ENCODE peak calls at places on chromosomes 12 and 14, in eight cellular contexts. T, F, U, Q, M, P, I and X are unnamed samples.

GRCh38 chr14:99207456-99207855 is 64.5 kb downstream of the BCL11B start:
- DNase-seq in P (no peak), F (no peak), U (no peak), M (no peak), T (no peak), I (no peak), Q (no peak), X (no peak)

GRCh38 chr14:93959239-93960107 is 16.9 kb downstream of the ASB2 start:
- DNase-seq in M (peak; percentile 42), Q (peak; percentile 91), T (peak; percentile 64), P (peak; percentile 98), I (peak; percentile 97), F (no peak), U (peak; percentile 28), X (peak; percentile 93)

GRCh38 chr14:98163285-98163741 is 1108.7 kb downstream of the BCL11B start:
- DNase-seq in U (no peak), M (no peak), I (no peak), T (no peak), Q (no peak), F (no peak), P (no peak), X (no peak)

GRCh38 chr14:102914474-102915291 is 7.8 kb upstream of the AMN start:
- DNase-seq in U (no peak), P (no peak), M (no peak), F (no peak), Q (peak; percentile 55), T (no peak), I (no peak), X (no peak)

GRCh38 chr14:79369359-79370332 is 841.7 kb downstream of the DIO2 start:
- DNase-seq in Q (no peak), T (no peak), M (peak; percentile 79), U (no peak), P (no peak), F (no peak), I (peak; percentile 92), X (no peak)

GRCh38 chr12:106274575-106275081 is 26.8 kb upstream of the CKAP4 start:
- DNase-seq in T (no peak), P (no peak), Q (no peak), U (no peak), I (no peak), F (no peak), M (no peak), X (no peak)

GRCh38 chr12:65461017-65461416 is 182.5 kb downstream of the MSRB3 start:
- DNase-seq in F (no peak), T (no peak), Q (no peak), U (no peak), M (no peak), P (no peak), I (no peak), X (no peak)

GRCh38 chr14:104149617-104150141 is 11.3 kb downstream of the KIF26A start:
- DNase-seq in I (no peak), T (no peak), Q (no peak), P (peak; percentile 67), U (peak; percentile 55), F (peak; percentile 71), M (peak; percentile 43), X (no peak)

GRCh38 chr14:54175298-54175942 is 218.8 kb upstream of the BMP4 start:
- DNase-seq in F (peak; percentile 77), U (peak; percentile 74), T (peak; percentile 75), I (peak; percentile 77), P (peak; percentile 66), Q (peak; percentile 43), M (peak; percentile 61), X (peak; percentile 44)

GRCh38 chr12:32988982-32989381 is 92.4 kb upstream of the PKP2 start:
- DNase-seq in M (no peak), U (no peak), P (no peak), I (peak; percentile 14), F (no peak), T (no peak), Q (no peak), X (no peak)

GRCh38 chr14:49970474-49971147 is 77.7 kb downstream of the ARF6 start:
- DNase-seq in I (no peak), M (no peak), F (no peak), Q (no peak), P (peak; percentile 28), T (no peak), U (no peak), X (no peak)

GRCh38 chr12:50934371-50934851 is 17.9 kb upstream of the HIGD1C start:
- DNase-seq in I (peak; percentile 30), U (no peak), Q (no peak), M (no peak), P (no peak), T (no peak), F (no peak), X (no peak)

GRCh38 chr12:95544756-95545155 is 6.5 kb downstream of the USP44 start:
- DNase-seq in I (no peak), T (no peak), P (no peak), Q (no peak), M (no peak), F (no peak), U (no peak), X (no peak)

GRCh38 chr14:36279306-36280244 is 40.9 kb downstream of the MBIP start:
- DNase-seq in F (no peak), M (no peak), I (peak; percentile 79), T (no peak), U (no peak), Q (no peak), P (no peak), X (no peak)

GRCh38 chr12:98483621-98484455 is 31.6 kb upstream of the TMPO start:
- DNase-seq in M (no peak), Q (no peak), P (no peak), I (no peak), F (no peak), U (no peak), T (no peak), X (no peak)

GRCh38 chr12:66149702-66150398 is 19.3 kb upstream of the LLPH start:
- DNase-seq in U (no peak), I (peak; percentile 12), F (no peak), Q (no peak), T (peak; percentile 35), P (peak; percentile 6), M (no peak), X (no peak)

GRCh38 chr12:25384038-25384953 is 133.6 kb upstream of the KRAS start:
- DNase-seq in T (no peak), Q (no peak), M (no peak), I (peak; percentile 15), U (no peak), F (no peak), P (no peak), X (no peak)

GRCh38 chr12:75722714-75723200 is 211.3 kb upstream of the KRR1 start:
- DNase-seq in Q (no peak), T (peak; percentile 41), I (peak; percentile 82), F (no peak), U (no peak), M (peak; percentile 74), P (peak; percentile 58), X (peak; percentile 43)

GRCh38 chr12:94761559-94761958 is 111.2 kb upstream of the TMCC3 start:
- DNase-seq in T (no peak), M (no peak), I (peak; percentile 97), F (no peak), P (no peak), U (no peak), Q (no peak), X (no peak)

GRCh38 chr14:44798386-44799242 is 163.1 kb downstream of the KLHL28 start:
- DNase-seq in I (no peak), P (no peak), F (no peak), M (no peak), U (no peak), Q (no peak), T (no peak), X (no peak)

GRCh38 chr12:117025481-117026151 is 73.6 kb downstream of the TESC start:
- DNase-seq in F (peak; percentile 80), M (peak; percentile 49), T (peak; percentile 66), Q (peak; percentile 48), P (peak; percentile 63), I (peak; percentile 64), U (peak; percentile 80), X (peak; percentile 81)

GRCh38 chr14:93105362-93105761 is 10.4 kb downstream of the ITPK1 start:
- DNase-seq in F (no peak), I (peak; percentile 75), P (no peak), Q (peak; percentile 65), M (peak; percentile 58), T (peak; percentile 53), U (no peak), X (no peak)

GRCh38 chr12:93015970-93016751 is 87.1 kb upstream of the EEA1 start:
- DNase-seq in M (no peak), T (no peak), F (no peak), P (no peak), Q (no peak), U (no peak), I (peak; percentile 52), X (no peak)

GRCh38 chr14:100246809-100247428 is 8.0 kb downstream of the YY1 start:
- DNase-seq in U (peak; percentile 52), P (no peak), T (no peak), I (peak; percentile 71), M (no peak), Q (no peak), F (no peak), X (no peak)
- TF ChIP-seq CTCF in U (peak; percentile 52), P (no peak), T (peak; percentile 40), I (peak; percentile 63), M (peak; percentile 55), Q (peak; percentile 68), F (peak; percentile 56), X (no peak)

GRCh38 chr12:116018282-116018681 is 259.2 kb downstream of the MED13L start:
- DNase-seq in T (no peak), Q (no peak), P (no peak), M (no peak), F (no peak), I (no peak), U (no peak), X (no peak)

GRCh38 chr12:116012757-116013156 is 264.7 kb downstream of the MED13L start:
- DNase-seq in T (no peak), U (no peak), Q (no peak), P (no peak), M (no peak), F (no peak), I (no peak), X (no peak)

GRCh38 chr12:116011217-116011616 is 266.3 kb downstream of the MED13L start:
- DNase-seq in U (no peak), Q (no peak), F (no peak), I (no peak), P (no peak), T (no peak), M (no peak), X (no peak)

GRCh38 chr12:116019415-116019814 is 258.1 kb downstream of the MED13L start:
- DNase-seq in M (no peak), F (no peak), T (no peak), P (no peak), I (no peak), Q (no peak), U (no peak), X (no peak)

GRCh38 chr12:116015525-116015924 is 262.0 kb downstream of the MED13L start:
- DNase-seq in I (peak; percentile 32), T (no peak), M (no peak), U (no peak), Q (no peak), P (no peak), F (no peak), X (peak; percentile 24)
- TF ChIP-seq CTCF in I (peak; percentile 43), T (peak; percentile 21), M (peak; percentile 50), U (no peak), Q (peak; percentile 53), P (peak; percentile 36), F (no peak), X (no peak)

GRCh38 chr14:91383439-91383838 is 34.2 kb downstream of the CCDC88C start:
- DNase-seq in T (no peak), U (no peak), Q (no peak), M (no peak), I (peak; percentile 59), P (no peak), F (peak; percentile 81), X (no peak)
- TF ChIP-seq CTCF in T (no peak), U (no peak), Q (no peak), M (no peak), I (no peak), P (no peak), F (no peak), X (no peak)

GRCh38 chr12:89504560-89505346 is 19.8 kb downstream of the GALNT4 start:
- DNase-seq in I (no peak), U (no peak), P (no peak), F (no peak), Q (no peak), M (no peak), T (no peak), X (no peak)
- TF ChIP-seq CTCF in I (no peak), U (no peak), P (no peak), F (no peak), Q (no peak), M (no peak), T (no peak), X (no peak)